ENCODE peak calls at places on chromosomes 4 and X, in six cellular contexts. A, Q, U, Z, N and F are unnamed samples.

GRCh38 chr4:168784786-168785461 is 225.1 kb downstream of the CBR4 start:
- DNase-seq in A (no peak), Q (peak), U (no peak), Z (no peak), N (no peak), F (no peak)

GRCh38 chr4:4457803-4458550 is 71.1 kb downstream of the NSG1 start:
- DNase-seq in A (no peak), Q (peak), U (no peak), Z (no peak), N (no peak), F (no peak)

GRCh38 chrX:31165241-31166035 is 93.6 kb upstream of the FTHL17 start:
- DNase-seq in A (no peak), Q (peak), U (no peak), Z (no peak), N (no peak), F (no peak)

GRCh38 chr4:189124149-189124758 is 816.4 kb upstream of the FRG1 start:
- DNase-seq in A (peak), Q (peak), U (no peak), Z (no peak), N (peak), F (no peak)

GRCh38 chr4:172786039-172786792 is 382.4 kb upstream of the GALNT7 start:
- DNase-seq in A (no peak), Q (peak), U (no peak), Z (no peak), N (no peak), F (no peak)

GRCh38 chr4:146638801-146639351 is at the start of gene POU4F2:
- DNase-seq in A (peak), Q (peak), U (peak), Z (no peak), N (peak), F (peak)

GRCh38 chr4:26621366-26621765 is 37.5 kb downstream of the TBC1D19 start:
- DNase-seq in A (no peak), Q (no peak), U (no peak), Z (no peak), N (no peak), F (no peak)

GRCh38 chr4:4860803-4861591 is 1.5 kb downstream of the MSX1 start:
- DNase-seq in A (peak), Q (peak), U (no peak), Z (no peak), N (no peak), F (peak)

GRCh38 chrX:16579517-16579916 is 70.4 kb upstream of the S100G start:
- DNase-seq in A (no peak), Q (no peak), U (no peak), Z (no peak), N (no peak), F (no peak)

GRCh38 chr4:107552306-107552705 is 167.7 kb downstream of the PAPSS1 start:
- DNase-seq in A (no peak), Q (peak), U (no peak), Z (no peak), N (no peak), F (no peak)

GRCh38 chr4:119106036-119107000 is 29.3 kb upstream of the MYOZ2 start:
- DNase-seq in A (no peak), Q (peak), U (no peak), Z (no peak), N (no peak), F (no peak)

GRCh38 chrX:111511477-111511876 is at the start of gene SERTM2:
- DNase-seq in A (no peak), Q (peak), U (no peak), Z (no peak), N (no peak), F (peak)

GRCh38 chr4:15240764-15241163 is 187.1 kb upstream of the C1QTNF7 start:
- DNase-seq in A (no peak), Q (peak), U (no peak), Z (no peak), N (no peak), F (no peak)

GRCh38 chr4:82865592-82865991 is 25.4 kb downstream of the SEC31A start:
- DNase-seq in A (no peak), Q (peak), U (no peak), Z (no peak), N (no peak), F (no peak)

GRCh38 chrX:93538575-93538974 is 134.8 kb downstream of the NAP1L3 start:
- DNase-seq in A (no peak), Q (peak), U (no peak), Z (no peak), N (no peak), F (no peak)

GRCh38 chr4:142534994-142535393 is 311.1 kb downstream of the INPP4B start:
- DNase-seq in A (no peak), Q (peak), U (no peak), Z (no peak), N (no peak), F (no peak)

GRCh38 chr4:76233967-76234678 is 17.4 kb upstream of the FAM47E start:
- DNase-seq in A (no peak), Q (no peak), U (peak), Z (no peak), N (no peak), F (no peak)

GRCh38 chr4:66972087-66972486 is 573.2 kb downstream of the CENPC start:
- DNase-seq in A (no peak), Q (peak), U (no peak), Z (no peak), N (no peak), F (no peak)

GRCh38 chr4:102586644-102587021 is 85.5 kb downstream of the NFKB1 start:
- DNase-seq in A (no peak), Q (no peak), U (no peak), Z (no peak), N (no peak), F (no peak)

GRCh38 chr4:177308842-177309524 is 691 bp upstream of the NEIL3 start:
- DNase-seq in A (no peak), Q (no peak), U (no peak), Z (peak), N (no peak), F (no peak)

GRCh38 chr4:162535121-162535520 is 371.3 kb upstream of the FSTL5 start:
- DNase-seq in A (no peak), Q (no peak), U (no peak), Z (no peak), N (no peak), F (no peak)
- TF ChIP-seq CTCF in A (no peak), Q (no peak), U (no peak), Z (no peak), N (peak), F (no peak)

GRCh38 chr4:103996059-103996458 is 276.3 kb upstream of the TACR3 start:
- DNase-seq in A (no peak), Q (no peak), U (no peak), Z (no peak), N (no peak), F (no peak)
- TF ChIP-seq CTCF in A (no peak), Q (no peak), U (no peak), Z (no peak), N (peak), F (no peak)

GRCh38 chr4:100742045-100742444 is 224.2 kb upstream of the EMCN start:
- DNase-seq in A (no peak), Q (peak), U (no peak), Z (no peak), N (no peak), F (no peak)

GRCh38 chr4:100736651-100737450 is 219.0 kb upstream of the EMCN start:
- DNase-seq in A (no peak), Q (peak), U (no peak), Z (no peak), N (no peak), F (no peak)

GRCh38 chr4:100738388-100739165 is 220.8 kb upstream of the EMCN start:
- DNase-seq in A (no peak), Q (peak), U (no peak), Z (no peak), N (no peak), F (no peak)
- TF ChIP-seq CTCF in A (no peak), Q (no peak), U (no peak), Z (no peak), N (no peak), F (no peak)

DNA sequence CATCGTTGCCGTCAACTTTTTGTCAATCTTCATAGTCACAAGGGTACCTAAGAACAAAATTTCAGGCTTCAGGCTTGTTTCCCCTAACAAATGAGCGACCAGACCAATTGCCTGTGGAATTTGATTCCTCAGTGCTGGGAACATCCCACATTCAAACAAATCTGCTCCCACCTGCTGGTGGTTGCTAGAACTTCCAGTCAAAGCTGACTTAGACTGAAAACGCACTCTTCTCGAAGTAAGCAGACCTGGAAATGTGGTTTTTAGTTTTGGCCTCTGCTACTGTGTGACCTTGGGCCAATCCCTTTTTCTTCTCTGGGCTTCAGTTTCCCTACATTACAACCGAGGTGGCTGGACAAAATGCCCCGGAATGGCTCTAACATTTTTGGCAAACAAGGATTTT is 1.8 kb upstream of the GABRQ start:
- DNase-seq in A (peak), Q (peak), U (no peak), Z (no peak), N (peak), F (no peak)
- TF ChIP-seq CTCF in A (peak), Q (peak), U (peak), Z (no peak), N (peak), F (peak)

GRCh38 chr4:13860126-13860525 is 232.6 kb upstream of the BOD1L1 start:
- DNase-seq in A (no peak), Q (no peak), U (no peak), Z (no peak), N (no peak), F (no peak)
- TF ChIP-seq CTCF in A (peak), Q (peak), U (no peak), Z (no peak), N (peak), F (no peak)

GRCh38 chr4:18041114-18041513 is 19.6 kb upstream of the LCORL start:
- DNase-seq in A (no peak), Q (no peak), U (no peak), Z (no peak), N (no peak), F (no peak)

GRCh38 chr4:18042012-18042411 is 20.5 kb upstream of the LCORL start:
- DNase-seq in A (no peak), Q (no peak), U (no peak), Z (no peak), N (no peak), F (no peak)

GRCh38 chr4:18039113-18039512 is 17.6 kb upstream of the LCORL start:
- DNase-seq in A (no peak), Q (peak), U (no peak), Z (no peak), N (no peak), F (no peak)

DNA sequence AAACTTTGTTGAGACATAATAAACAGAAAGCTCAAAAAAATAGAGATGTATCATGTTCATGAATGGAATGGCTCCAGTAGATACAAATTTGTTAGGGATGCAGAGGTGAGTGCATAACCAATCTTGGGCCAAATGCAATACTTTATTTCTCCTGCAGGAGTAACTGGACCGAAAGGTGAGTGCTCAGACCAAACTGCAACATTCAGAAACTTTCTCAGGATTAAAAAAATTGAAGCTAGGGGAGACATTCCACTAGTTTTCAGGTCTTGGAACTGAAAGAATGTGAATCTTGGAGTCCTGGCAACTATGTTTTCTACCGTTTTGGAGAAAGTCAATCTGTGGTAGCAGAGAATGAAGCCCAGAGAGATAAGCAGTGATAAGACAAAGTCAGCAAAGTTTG is 21.2 kb upstream of the LCORL start:
- DNase-seq in A (no peak), Q (no peak), U (no peak), Z (no peak), N (no peak), F (no peak)
- TF ChIP-seq CTCF in A (peak), Q (peak), U (peak), Z (peak), N (peak), F (no peak)

GRCh38 chr4:1011022-1011694 is at the start of gene FGFRL1:
- DNase-seq in A (peak), Q (peak), U (peak), Z (peak), N (peak), F (peak)

GRCh38 chr4:1012031-1012739 is 759 bp downstream of the FGFRL1 start:
- DNase-seq in A (peak), Q (no peak), U (peak), Z (peak), N (no peak), F (no peak)

GRCh38 chr4:1008840-1009646 is 2.4 kb upstream of the FGFRL1 start:
- DNase-seq in A (no peak), Q (no peak), U (peak), Z (peak), N (no peak), F (no peak)

GRCh38 chr4:1009647-1010521 is 1.5 kb upstream of the FGFRL1 start:
- DNase-seq in A (peak), Q (peak), U (peak), Z (peak), N (peak), F (peak)

DNA sequence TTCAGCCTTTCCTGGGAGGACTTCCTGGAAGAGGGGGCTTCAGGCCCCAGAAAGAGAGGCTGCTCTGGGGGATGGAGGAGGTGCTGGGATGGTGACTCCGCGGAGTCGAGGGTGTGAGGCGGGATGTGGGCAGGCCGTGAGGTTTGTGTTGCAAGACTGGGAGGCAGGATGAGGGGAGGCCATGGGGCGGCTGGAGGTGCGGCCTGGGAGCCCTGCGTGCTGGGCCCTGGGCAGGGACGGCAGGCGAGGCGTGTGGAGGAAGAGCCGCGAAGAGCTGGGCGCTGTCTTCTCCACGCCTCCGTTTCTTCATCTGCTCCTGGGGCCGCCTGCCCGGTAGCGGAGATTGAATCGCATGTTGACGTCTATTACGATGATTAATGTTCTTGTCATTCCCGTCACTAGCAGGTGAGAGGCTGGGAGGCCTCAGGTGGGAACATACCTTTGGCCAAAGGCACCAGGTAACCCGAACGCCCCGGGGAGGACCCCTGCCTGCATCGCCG is 854 bp upstream of the FGFRL1 start:
- DNase-seq in A (no peak), Q (peak), U (peak), Z (peak), N (no peak), F (no peak)
- TF ChIP-seq CTCF in A (no peak), Q (no peak), U (no peak), Z (no peak), N (no peak), F (no peak)

DNA sequence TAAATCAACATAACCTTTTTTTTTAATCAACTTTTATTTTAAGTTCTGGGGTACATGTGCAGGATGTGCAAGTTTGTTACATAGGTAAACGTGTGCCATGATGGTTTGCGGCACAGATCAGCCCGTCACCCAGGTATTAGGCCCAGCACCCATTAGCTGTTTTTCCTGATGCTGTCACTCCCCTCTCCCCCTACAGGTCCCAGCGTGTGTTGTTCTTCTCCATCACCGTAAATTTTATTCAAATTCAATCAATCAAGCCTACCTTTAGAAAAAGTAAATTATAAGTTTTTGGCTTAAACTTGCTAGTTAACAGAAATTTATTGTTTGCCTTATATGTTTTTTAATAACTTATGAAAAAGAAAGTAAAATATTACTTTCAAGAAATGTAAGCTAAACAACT is 25.9 kb downstream of the TIGD2 start:
- DNase-seq in A (no peak), Q (no peak), U (no peak), Z (no peak), N (no peak), F (no peak)
- TF ChIP-seq CTCF in A (no peak), Q (no peak), U (no peak), Z (no peak), N (peak), F (no peak)

GRCh38 chrX:28701222-28701621 is 114.0 kb downstream of the IL1RAPL1 start:
- DNase-seq in A (no peak), Q (peak), U (no peak), Z (no peak), N (no peak), F (no peak)
- TF ChIP-seq CTCF in A (no peak), Q (peak), U (no peak), Z (no peak), N (peak), F (no peak)